ENCODE peak calls at places on chromosomes 1 and 21, in six cellular contexts. One of them, this sample, is unnamed.
A peak's percentile ranks its signal among the peaks of the same experiment; 100 is the strongest.

GRCh38 chr1:208433086-208433485 is 188.9 kb upstream of the PLXNA2 start:
- DNase-seq in activated CD4-positive, alpha-beta T cell treated with anti-CD3 and anti-CD28 coated beads, Interleukin-2, amount 10 ng/mL, durations not matched to agents 7 days and 5 days: no peak
- DNase-seq in head of caudate nucleus: no peak
- DNase-seq in neural progenitor cell: peak; percentile 47
- DNase-seq in Karpas-422: no peak
- DNase-seq in substantia nigra: no peak
- DNase-seq in this sample: no peak

GRCh38 chr21:16634522-16634914 is 878.3 kb upstream of the CXADR start:
- DNase-seq in Karpas-422: no peak
- DNase-seq in head of caudate nucleus: no peak
- DNase-seq in activated CD4-positive, alpha-beta T cell treated with anti-CD3 and anti-CD28 coated beads, Interleukin-2, amount 10 ng/mL, durations not matched to agents 7 days and 5 days: no peak
- DNase-seq in neural progenitor cell: no peak
- DNase-seq in substantia nigra: no peak
- DNase-seq in this sample: no peak

GRCh38 chr1:225424562-225425210 is 3.2 kb downstream of the LBR start:
- DNase-seq in head of caudate nucleus: no peak
- DNase-seq in neural progenitor cell: no peak
- DNase-seq in substantia nigra: no peak
- DNase-seq in activated CD4-positive, alpha-beta T cell treated with anti-CD3 and anti-CD28 coated beads, Interleukin-2, amount 10 ng/mL, durations not matched to agents 7 days and 5 days: no peak
- DNase-seq in Karpas-422: no peak
- DNase-seq in this sample: no peak

GRCh38 chr21:42852925-42853570 is 26.3 kb downstream of the WDR4 start:
- DNase-seq in neural progenitor cell: no peak
- DNase-seq in substantia nigra: no peak
- DNase-seq in activated CD4-positive, alpha-beta T cell treated with anti-CD3 and anti-CD28 coated beads, Interleukin-2, amount 10 ng/mL, durations not matched to agents 7 days and 5 days: no peak
- DNase-seq in Karpas-422: no peak
- DNase-seq in head of caudate nucleus: no peak
- DNase-seq in this sample: no peak

GRCh38 chr1:89711140-89711778 is 78.3 kb downstream of the LRRC8C start:
- DNase-seq in head of caudate nucleus: no peak
- DNase-seq in activated CD4-positive, alpha-beta T cell treated with anti-CD3 and anti-CD28 coated beads, Interleukin-2, amount 10 ng/mL, durations not matched to agents 7 days and 5 days: no peak
- DNase-seq in Karpas-422: no peak
- DNase-seq in neural progenitor cell: no peak
- DNase-seq in substantia nigra: no peak
- DNase-seq in this sample: no peak

GRCh38 chr1:28296401-28297220 is 32.2 kb upstream of the MED18 start:
- DNase-seq in neural progenitor cell: peak; percentile 90
- DNase-seq in Karpas-422: no peak
- DNase-seq in substantia nigra: no peak
- DNase-seq in head of caudate nucleus: no peak
- DNase-seq in activated CD4-positive, alpha-beta T cell treated with anti-CD3 and anti-CD28 coated beads, Interleukin-2, amount 10 ng/mL, durations not matched to agents 7 days and 5 days: no peak
- DNase-seq in this sample: no peak

GRCh38 chr1:153540394-153541361 is at the start of gene S100A5:
- DNase-seq in head of caudate nucleus: no peak
- DNase-seq in neural progenitor cell: peak; percentile 1
- DNase-seq in substantia nigra: no peak
- DNase-seq in Karpas-422: no peak
- DNase-seq in activated CD4-positive, alpha-beta T cell treated with anti-CD3 and anti-CD28 coated beads, Interleukin-2, amount 10 ng/mL, durations not matched to agents 7 days and 5 days: peak; percentile 74
- DNase-seq in this sample: peak; percentile 55

GRCh38 chr1:151368745-151369610 is 3.5 kb downstream of the SELENBP1 start:
- DNase-seq in neural progenitor cell: no peak
- DNase-seq in Karpas-422: no peak
- DNase-seq in substantia nigra: no peak
- DNase-seq in head of caudate nucleus: no peak
- DNase-seq in activated CD4-positive, alpha-beta T cell treated with anti-CD3 and anti-CD28 coated beads, Interleukin-2, amount 10 ng/mL, durations not matched to agents 7 days and 5 days: no peak
- DNase-seq in this sample: no peak

GRCh38 chr21:37257967-37258877 is 8.9 kb downstream of the VPS26C start:
- DNase-seq in substantia nigra: peak; percentile 44
- DNase-seq in neural progenitor cell: peak; percentile 91
- DNase-seq in head of caudate nucleus: peak; percentile 59
- DNase-seq in Karpas-422: peak; percentile 95
- DNase-seq in activated CD4-positive, alpha-beta T cell treated with anti-CD3 and anti-CD28 coated beads, Interleukin-2, amount 10 ng/mL, durations not matched to agents 7 days and 5 days: peak; percentile 89
- DNase-seq in this sample: peak; percentile 82

GRCh38 chr1:183983371-183984105 is 54.0 kb downstream of the COLGALT2 start:
- DNase-seq in substantia nigra: peak; percentile 31
- DNase-seq in activated CD4-positive, alpha-beta T cell treated with anti-CD3 and anti-CD28 coated beads, Interleukin-2, amount 10 ng/mL, durations not matched to agents 7 days and 5 days: no peak
- DNase-seq in Karpas-422: no peak
- DNase-seq in neural progenitor cell: no peak
- DNase-seq in head of caudate nucleus: peak; percentile 25
- DNase-seq in this sample: no peak

This sample was measured in CD4-positive, alpha-beta memory T cell.